ENCODE peak calls at places on chromosomes 7 and 10, in six cellular contexts. D is cardiac muscle cell, P is left ventricle myocardium inferior, T is tibial nerve, C is astrocyte, B is ascending aorta. M is an unnamed sample.

GRCh38 chr7:108497082-108497725 is 28.7 kb downstream of the PNPLA8 start:
- DNase-seq in T (peak; percentile 27), C (peak; percentile 11), D (peak; percentile 72), P (no peak), B (no peak), M (no peak)

GRCh38 chr10:110208614-110209398 is 1.4 kb downstream of the MXI1 start:
- DNase-seq in P (peak; percentile 36), C (no peak), D (peak; percentile 52), B (no peak), T (peak; percentile 31), M (no peak)

GRCh38 chr7:29375641-29376562 is 181.3 kb downstream of the CHN2 start:
- DNase-seq in D (no peak), P (no peak), T (no peak), C (no peak), B (no peak), M (peak; percentile 69)

GRCh38 chr7:33185786-33186185 is 56.4 kb downstream of the BBS9 start:
- DNase-seq in P (no peak), B (no peak), C (peak; percentile 40), D (peak; percentile 81), T (no peak), M (no peak)

GRCh38 chr7:28052933-28053332 is 127.7 kb downstream of the JAZF1 start:
- DNase-seq in C (peak; percentile 67), D (peak; percentile 30), P (no peak), T (no peak), B (no peak), M (no peak)

GRCh38 chr10:48364659-48365405 is 58.4 kb downstream of the MAPK8 start:
- DNase-seq in T (no peak), P (no peak), B (no peak), D (peak; percentile 88), C (peak; percentile 56), M (no peak)

GRCh38 chr10:51233337-51234100 is 159.2 kb downstream of the PRKG1 start:
- DNase-seq in B (no peak), D (no peak), C (peak; percentile 7), T (no peak), P (no peak), M (no peak)

GRCh38 chr7:75905785-75906604 is 9.0 kb upstream of the POR start:
- DNase-seq in T (peak; percentile 65), P (peak; percentile 53), D (peak; percentile 84), B (no peak), C (peak; percentile 42), M (peak; percentile 93)

GRCh38 chr10:101323495-101323894 is 30.5 kb upstream of the BTRC start:
- DNase-seq in C (no peak), T (no peak), P (no peak), B (no peak), D (no peak), M (no peak)

GRCh38 chr7:41313171-41313570 is 389.7 kb downstream of the INHBA start:
- DNase-seq in B (no peak), C (no peak), D (no peak), P (no peak), T (no peak), M (no peak)

GRCh38 chr10:112389147-112389822 is 15.4 kb downstream of the ACSL5 start:
- DNase-seq in T (no peak), P (no peak), D (peak; percentile 64), C (peak; percentile 26), B (peak; percentile 29), M (no peak)

GRCh38 chr7:29146888-29147609 is 712 bp upstream of the CPVL start:
- DNase-seq in T (no peak), D (no peak), B (no peak), C (peak; percentile 6), P (peak; percentile 69), M (no peak)

GRCh38 chr10:955127-955819 is 23.8 kb upstream of the LARP4B start:
- DNase-seq in P (no peak), T (no peak), D (no peak), B (no peak), C (no peak), M (no peak)

GRCh38 chr7:102024769-102025391 is 207.5 kb downstream of the CUX1 start:
- DNase-seq in D (peak; percentile 22), B (no peak), C (no peak), T (no peak), P (peak; percentile 44), M (peak; percentile 64)

GRCh38 chr10:50432610-50433009 is 181.3 kb upstream of the ASAH2 start:
- DNase-seq in T (no peak), C (no peak), B (no peak), P (no peak), D (no peak), M (no peak)

GRCh38 chr7:80533287-80533686 is 21.4 kb upstream of the GNAT3 start:
- DNase-seq in C (peak; percentile 42), B (no peak), T (no peak), P (no peak), D (no peak), M (no peak)

GRCh38 chr7:154383045-154383444 is 330.8 kb downstream of the DPP6 start:
- DNase-seq in P (no peak), B (no peak), T (no peak), C (no peak), D (no peak), M (no peak)

GRCh38 chr10:124259139-124259825 is 159.4 kb downstream of the OAT start:
- DNase-seq in C (no peak), B (no peak), P (no peak), D (peak; percentile 37), T (no peak), M (no peak)

GRCh38 chr10:133079836-133080682 is 7.7 kb upstream of the ADGRA1 start:
- DNase-seq in T (no peak), B (no peak), C (no peak), P (no peak), D (no peak), M (no peak)

GRCh38 chr10:95456486-95456885 is 104.7 kb downstream of the SORBS1 start:
- DNase-seq in P (no peak), T (no peak), D (no peak), C (no peak), B (no peak), M (no peak)

GRCh38 chr7:137820677-137821420 is 25.9 kb downstream of the DGKI start:
- DNase-seq in T (peak; percentile 14), B (peak; percentile 31), D (peak; percentile 83), P (peak; percentile 72), C (peak; percentile 85), M (peak; percentile 22)

GRCh38 chr7:13009517-13009916 is 322.1 kb downstream of the ARL4A start:
- DNase-seq in P (no peak), D (no peak), B (no peak), C (no peak), T (no peak), M (no peak)
- H3K27ac ChIP-seq in P (no peak overlapping the region), D (no peak overlapping the region), B (no peak overlapping the region), C (no peak overlapping the region), T (no peak overlapping the region), M (no peak overlapping the region)

DNA sequence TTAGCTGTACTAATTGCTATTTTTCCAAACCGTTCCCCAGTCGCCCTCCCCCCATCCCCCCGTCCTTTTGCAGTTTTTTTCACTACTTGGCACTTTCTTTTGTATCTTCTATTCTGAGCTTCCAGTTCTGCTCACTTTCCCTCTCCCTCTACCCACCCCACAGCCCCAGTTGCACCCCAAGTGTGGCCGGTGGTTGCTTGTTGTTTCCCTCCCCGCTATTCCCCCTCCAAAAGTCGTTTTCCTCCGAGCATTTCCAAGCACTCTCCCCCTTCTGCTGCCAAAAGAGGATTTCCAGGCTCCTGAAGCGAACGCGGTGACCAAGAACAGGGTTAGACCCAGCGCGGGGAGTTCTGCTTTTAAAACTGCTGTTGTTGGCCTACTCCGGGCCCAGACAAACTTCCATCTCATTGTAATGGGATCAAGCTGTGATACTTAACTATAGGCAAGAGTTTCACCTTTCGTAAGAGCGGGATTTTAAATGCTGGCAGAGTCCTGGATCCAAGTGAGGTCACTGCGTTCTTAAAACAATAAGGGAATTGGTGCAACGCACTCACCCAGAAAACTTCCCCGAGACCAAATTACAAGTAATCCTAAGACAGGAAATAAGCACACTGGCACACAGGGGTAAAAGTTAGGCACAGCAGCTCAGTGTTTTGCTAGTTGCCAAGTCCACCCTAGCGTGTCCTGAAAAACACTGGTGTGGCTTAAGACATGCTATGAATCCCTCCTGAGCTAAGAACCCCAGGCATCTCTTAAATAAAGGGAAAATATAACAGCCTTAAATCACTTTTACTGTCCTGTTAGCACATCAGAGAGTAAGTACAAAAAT is 1.5 kb upstream of the RGS10 start:
- DNase-seq in C (peak; percentile 16), P (no peak), T (no peak), B (no peak), D (no peak), M (no peak)
- H3K4me3 ChIP-seq in C (peak overlapping the region; percentile 68), P (peak overlapping the region; percentile 79), T (no peak overlapping the region), B (peak overlapping the region; percentile 89), D (peak overlapping the region; percentile 48), M (no peak overlapping the region)

GRCh38 chr10:114576132-114576487 is 82.0 kb downstream of the ABLIM1 start:
- DNase-seq in T (no peak), D (no peak), C (no peak), P (no peak), B (no peak), M (no peak)
- H3K27ac ChIP-seq in T (peak overlapping the region; percentile 73), D (no peak overlapping the region), C (no peak overlapping the region), P (peak overlapping the region; percentile 67), B (peak overlapping the region; percentile 45), M (peak overlapping the region; percentile 81)

GRCh38 chr10:52261362-52261761 is 52.7 kb upstream of the DKK1 start:
- DNase-seq in P (no peak), T (no peak), C (no peak), B (no peak), D (no peak), M (no peak)

GRCh38 chr10:52257692-52258075 is 56.4 kb upstream of the DKK1 start:
- DNase-seq in D (no peak), T (no peak), P (no peak), C (no peak), B (no peak), M (no peak)

GRCh38 chr10:52259428-52259812 is 54.7 kb upstream of the DKK1 start:
- DNase-seq in D (no peak), C (no peak), T (no peak), B (no peak), P (no peak), M (no peak)

GRCh38 chr10:52256832-52257691 is 57.0 kb upstream of the DKK1 start:
- DNase-seq in D (peak; percentile 41), B (no peak), T (no peak), P (no peak), C (no peak), M (no peak)

GRCh38 chr10:52258791-52259427 is 55.2 kb upstream of the DKK1 start:
- DNase-seq in C (peak; percentile 8), D (peak; percentile 7), T (no peak), B (no peak), P (no peak), M (no peak)
- H3K4me3 ChIP-seq in C (no peak overlapping the region), D (no peak overlapping the region), T (no peak overlapping the region), B (no peak overlapping the region), P (peak overlapping the region; percentile 7), M (no peak overlapping the region)